ENCODE peak calls at places on chromosome 1, in six cellular contexts. H is psoas muscle; Y is KBM-7; R is amniotic stem cell; L is nephron progenitor cell; W is activated CD4-positive, alpha-beta T cell treated with anti-CD3 and anti-CD28 coated beads, Interleukin-2, amount 50 U/mL, for 24 hours. N is an unnamed sample.

GRCh38 chr1:24411963-24412362 is 1.6 kb downstream of the STPG1 start:
- DNase-seq in H (no peak), Y (no peak), R (no peak), L (no peak), W (no peak), N (no peak)

GRCh38 chr1:22341791-22342605 is 109.7 kb upstream of the ZBTB40 start:
- DNase-seq in H (peak), Y (peak), R (no peak), L (peak), W (no peak), N (no peak)

GRCh38 chr1:64517640-64518039 is 47.7 kb downstream of the CACHD1 start:
- DNase-seq in H (no peak), Y (no peak), R (no peak), L (no peak), W (no peak), N (no peak)

GRCh38 chr1:97378596-97378995 is 542.2 kb downstream of the DPYD start:
- DNase-seq in H (no peak), Y (no peak), R (no peak), L (no peak), W (no peak), N (no peak)

GRCh38 chr1:150789396-150789795 is 18.7 kb downstream of the CTSK start:
- DNase-seq in H (no peak), Y (no peak), R (no peak), L (no peak), W (no peak), N (no peak)

GRCh38 chr1:156499194-156499702 is 1.3 kb downstream of the MEF2D start:
- DNase-seq in H (no peak), Y (no peak), R (no peak), L (no peak), W (no peak), N (no peak)

GRCh38 chr1:42998381-42998780 is 39.7 kb upstream of the SLC2A1 start:
- DNase-seq in H (no peak), Y (no peak), R (no peak), L (no peak), W (no peak), N (no peak)

GRCh38 chr1:35220976-35221375 is 28.0 kb upstream of the SFPQ start:
- DNase-seq in H (no peak), Y (peak), R (no peak), L (no peak), W (no peak), N (no peak)

GRCh38 chr1:58409826-58410225 is 136.7 kb downstream of the OMA1 start:
- DNase-seq in H (no peak), Y (no peak), R (no peak), L (no peak), W (no peak), N (no peak)

GRCh38 chr1:184804220-184804619 is 49.6 kb upstream of the EDEM3 start:
- DNase-seq in H (no peak), Y (no peak), R (no peak), L (no peak), W (no peak), N (no peak)

GRCh38 chr1:200733907-200734306 is 4.8 kb upstream of the CAMSAP2 start:
- DNase-seq in H (no peak), Y (no peak), R (no peak), L (no peak), W (no peak), N (no peak)

GRCh38 chr1:170309389-170310013 is 163.7 kb downstream of the NTMT2 start:
- DNase-seq in H (no peak), Y (no peak), R (peak), L (no peak), W (no peak), N (peak)

GRCh38 chr1:153771841-153772593 is 3.2 kb upstream of the SLC27A3 start:
- DNase-seq in H (no peak), Y (peak), R (no peak), L (peak), W (no peak), N (no peak)

GRCh38 chr1:910311-910880 is 13.3 kb upstream of the SAMD11 start:
- DNase-seq in H (peak), Y (no peak), R (no peak), L (no peak), W (no peak), N (no peak)

GRCh38 chr1:204480515-204480914 is 14.1 kb downstream of the PIK3C2B start:
- DNase-seq in H (no peak), Y (no peak), R (no peak), L (peak), W (no peak), N (no peak)

GRCh38 chr1:161100534-161100933 is 2.4 kb downstream of the KLHDC9 start:
- DNase-seq in H (peak), Y (no peak), R (no peak), L (no peak), W (no peak), N (no peak)

GRCh38 chr1:29245261-29245660 is 8.9 kb downstream of the PTPRU start:
- DNase-seq in H (no peak), Y (no peak), R (no peak), L (no peak), W (no peak), N (no peak)

GRCh38 chr1:18940303-18941020 is 16.0 kb downstream of the IFFO2 start:
- DNase-seq in H (no peak), Y (no peak), R (no peak), L (no peak), W (no peak), N (no peak)

GRCh38 chr1:10557714-10558113 is 83.0 kb downstream of the PEX14 start:
- DNase-seq in H (no peak), Y (no peak), R (no peak), L (no peak), W (no peak), N (no peak)

GRCh38 chr1:17370618-17371017 is 1.4 kb upstream of the PADI6 start:
- DNase-seq in H (no peak), Y (peak), R (no peak), L (no peak), W (no peak), N (no peak)

GRCh38 chr1:65820983-65821382 is 28.3 kb downstream of the PDE4B start:
- DNase-seq in H (no peak), Y (no peak), R (peak), L (no peak), W (no peak), N (peak)